ENCODE peak calls at places on chromosomes 13 and 19, in five cellular contexts. One of them, this sample, is unnamed.

GRCh38 chr13:46507978-46508377 is 45.0 kb upstream of the LRCH1 start:
- DNase-seq in SK-N-SH: no peak
- DNase-seq in K562: no peak
- DNase-seq in H1: no peak
- DNase-seq in HCT116: no peak
- DNase-seq in this sample: no peak

GRCh38 chr13:99688776-99689175 is 187.5 kb downstream of the TM9SF2 start:
- DNase-seq in SK-N-SH: no peak
- DNase-seq in K562: no peak
- DNase-seq in H1: no peak
- DNase-seq in HCT116: no peak
- DNase-seq in this sample: no peak

GRCh38 chr19:6736169-6736916 is 1.0 kb downstream of the GPR108 start:
- DNase-seq in SK-N-SH: peak
- DNase-seq in K562: peak
- DNase-seq in H1: no peak
- DNase-seq in HCT116: peak
- DNase-seq in this sample: peak

GRCh38 chr19:12774588-12775555 is at the start of gene HOOK2:
- DNase-seq in SK-N-SH: no peak
- DNase-seq in K562: no peak
- DNase-seq in H1: no peak
- DNase-seq in HCT116: peak
- DNase-seq in this sample: peak

GRCh38 chr13:85383291-85383690 is 415.9 kb downstream of the SLITRK6 start:
- DNase-seq in SK-N-SH: no peak
- DNase-seq in K562: no peak
- DNase-seq in H1: no peak
- DNase-seq in HCT116: no peak
- DNase-seq in this sample: no peak

GRCh38 chr19:8831832-8832131 is 322 bp downstream of the ZNF558 start:
- DNase-seq in SK-N-SH: no peak
- DNase-seq in K562: no peak
- DNase-seq in H1: no peak
- DNase-seq in HCT116: no peak
- DNase-seq in this sample: peak

GRCh38 chr13:38607136-38607535 is 79.7 kb upstream of the FREM2 start:
- DNase-seq in SK-N-SH: no peak
- DNase-seq in K562: no peak
- DNase-seq in H1: no peak
- DNase-seq in HCT116: no peak
- DNase-seq in this sample: no peak

GRCh38 chr13:43003729-43004128 is 11.7 kb upstream of the EPSTI1 start:
- DNase-seq in SK-N-SH: no peak
- DNase-seq in K562: no peak
- DNase-seq in H1: no peak
- DNase-seq in HCT116: no peak
- DNase-seq in this sample: no peak

GRCh38 chr13:24540236-24541126 is 27.9 kb upstream of the PARP4 start:
- DNase-seq in SK-N-SH: peak
- DNase-seq in K562: peak
- DNase-seq in H1: peak
- DNase-seq in HCT116: no peak
- DNase-seq in this sample: no peak

GRCh38 chr13:96499646-96500045 is 409.7 kb downstream of the HS6ST3 start:
- DNase-seq in SK-N-SH: no peak
- DNase-seq in K562: no peak
- DNase-seq in H1: no peak
- DNase-seq in HCT116: no peak
- DNase-seq in this sample: no peak

GRCh38 chr13:91078093-91078679 is 269.3 kb upstream of the MIR17HG start:
- DNase-seq in SK-N-SH: peak
- DNase-seq in K562: no peak
- DNase-seq in H1: no peak
- DNase-seq in HCT116: no peak
- DNase-seq in this sample: peak

GRCh38 chr19:5257155-5258045 is 83.2 kb downstream of the PTPRS start:
- DNase-seq in SK-N-SH: no peak
- DNase-seq in K562: no peak
- DNase-seq in H1: no peak
- DNase-seq in HCT116: no peak
- DNase-seq in this sample: no peak

GRCh38 chr19:4971424-4971793 is 2.5 kb downstream of the KDM4B start:
- DNase-seq in SK-N-SH: peak
- DNase-seq in K562: peak
- DNase-seq in H1: no peak
- DNase-seq in HCT116: no peak
- DNase-seq in this sample: peak

GRCh38 chr19:40614595-40615411 is 13.6 kb downstream of the LTBP4 start:
- DNase-seq in SK-N-SH: peak
- DNase-seq in K562: peak
- DNase-seq in H1: no peak
- DNase-seq in HCT116: peak
- DNase-seq in this sample: peak

GRCh38 chr19:35592226-35592625 is 6.3 kb downstream of the PMIS2 start:
- DNase-seq in SK-N-SH: peak
- DNase-seq in K562: peak
- DNase-seq in H1: peak
- DNase-seq in HCT116: peak
- DNase-seq in this sample: peak

GRCh38 chr13:37011002-37011401 is 10.4 kb downstream of the EXOSC8 start:
- DNase-seq in SK-N-SH: no peak
- DNase-seq in K562: no peak
- DNase-seq in H1: no peak
- DNase-seq in HCT116: no peak
- DNase-seq in this sample: no peak

GRCh38 chr13:37011788-37012187 is 11.2 kb downstream of the EXOSC8 start:
- DNase-seq in SK-N-SH: no peak
- DNase-seq in K562: no peak
- DNase-seq in H1: no peak
- DNase-seq in HCT116: no peak
- DNase-seq in this sample: no peak

GRCh38 chr13:37009692-37010091 is 9.1 kb downstream of the EXOSC8 start:
- DNase-seq in SK-N-SH: no peak
- DNase-seq in K562: no peak
- DNase-seq in H1: no peak
- DNase-seq in HCT116: no peak
- DNase-seq in this sample: no peak

GRCh38 chr13:37010424-37010823 is 9.8 kb downstream of the EXOSC8 start:
- DNase-seq in SK-N-SH: no peak
- DNase-seq in K562: no peak
- DNase-seq in H1: no peak
- DNase-seq in HCT116: no peak
- DNase-seq in this sample: no peak

GRCh38 chr13:37014609-37015008 is 14.0 kb downstream of the EXOSC8 start:
- DNase-seq in SK-N-SH: no peak
- DNase-seq in K562: no peak
- DNase-seq in H1: no peak
- DNase-seq in HCT116: no peak
- DNase-seq in this sample: no peak
- TF ChIP-seq JUND in SK-N-SH: no peak
- TF ChIP-seq JUND in K562: no peak
- TF ChIP-seq JUND in H1: no peak
- TF ChIP-seq JUND in HCT116: no peak
- TF ChIP-seq JUND in this sample: no peak

GRCh38 chr13:33381906-33382305 is 96.4 kb upstream of the STARD13 start:
- DNase-seq in SK-N-SH: no peak
- DNase-seq in K562: no peak
- DNase-seq in H1: no peak
- DNase-seq in HCT116: no peak
- DNase-seq in this sample: no peak
- TF ChIP-seq JUND in SK-N-SH: no peak
- TF ChIP-seq JUND in K562: no peak
- TF ChIP-seq JUND in H1: no peak
- TF ChIP-seq JUND in HCT116: no peak
- TF ChIP-seq JUND in this sample: no peak

GRCh38 chr19:57103573-57104277 is 16.1 kb upstream of the USP29 start:
- DNase-seq in SK-N-SH: peak
- DNase-seq in K562: peak
- DNase-seq in H1: no peak
- DNase-seq in HCT116: peak
- DNase-seq in this sample: peak

GRCh38 chr19:57096640-57097361 is 23.0 kb upstream of the USP29 start:
- DNase-seq in SK-N-SH: no peak
- DNase-seq in K562: no peak
- DNase-seq in H1: no peak
- DNase-seq in HCT116: no peak
- DNase-seq in this sample: no peak

GRCh38 chr19:57099199-57099661 is 20.6 kb upstream of the USP29 start:
- DNase-seq in SK-N-SH: peak
- DNase-seq in K562: peak
- DNase-seq in H1: no peak
- DNase-seq in HCT116: peak
- DNase-seq in this sample: peak
- TF ChIP-seq JUND in SK-N-SH: no peak
- TF ChIP-seq JUND in K562: no peak
- TF ChIP-seq JUND in H1: no peak
- TF ChIP-seq JUND in HCT116: no peak
- TF ChIP-seq JUND in this sample: no peak

GRCh38 chr19:11244846-11245589 is 5.6 kb downstream of the ANGPTL8 start:
- DNase-seq in SK-N-SH: no peak
- DNase-seq in K562: no peak
- DNase-seq in H1: no peak
- DNase-seq in HCT116: no peak
- DNase-seq in this sample: no peak

GRCh38 chr19:11246941-11247340 is 7.5 kb downstream of the ANGPTL8 start:
- DNase-seq in SK-N-SH: no peak
- DNase-seq in K562: no peak
- DNase-seq in H1: no peak
- DNase-seq in HCT116: no peak
- DNase-seq in this sample: no peak

GRCh38 chr19:11248852-11249251 is 9.4 kb downstream of the ANGPTL8 start:
- DNase-seq in SK-N-SH: no peak
- DNase-seq in K562: no peak
- DNase-seq in H1: no peak
- DNase-seq in HCT116: no peak
- DNase-seq in this sample: no peak

GRCh38 chr19:11247934-11248333 is 8.5 kb downstream of the ANGPTL8 start:
- DNase-seq in SK-N-SH: no peak
- DNase-seq in K562: no peak
- DNase-seq in H1: no peak
- DNase-seq in HCT116: no peak
- DNase-seq in this sample: no peak

GRCh38 chr19:11247391-11247790 is 8.0 kb downstream of the ANGPTL8 start:
- DNase-seq in SK-N-SH: no peak
- DNase-seq in K562: no peak
- DNase-seq in H1: no peak
- DNase-seq in HCT116: no peak
- DNase-seq in this sample: no peak
- TF ChIP-seq JUND in SK-N-SH: no peak
- TF ChIP-seq JUND in K562: no peak
- TF ChIP-seq JUND in H1: no peak
- TF ChIP-seq JUND in HCT116: no peak
- TF ChIP-seq JUND in this sample: no peak

GRCh38 chr13:100852146-100852545 is 177.6 kb upstream of the TMTC4 start:
- DNase-seq in SK-N-SH: no peak
- DNase-seq in K562: no peak
- DNase-seq in H1: no peak
- DNase-seq in HCT116: no peak
- DNase-seq in this sample: no peak
- TF ChIP-seq JUND in SK-N-SH: no peak
- TF ChIP-seq JUND in K562: no peak
- TF ChIP-seq JUND in H1: no peak
- TF ChIP-seq JUND in HCT116: no peak
- TF ChIP-seq JUND in this sample: no peak

GRCh38 chr13:60627071-60627686 is 230.2 kb downstream of the TDRD3 start:
- DNase-seq in SK-N-SH: peak
- DNase-seq in K562: peak
- DNase-seq in H1: peak
- DNase-seq in HCT116: peak
- DNase-seq in this sample: no peak
- TF ChIP-seq JUND in SK-N-SH: no peak
- TF ChIP-seq JUND in K562: no peak
- TF ChIP-seq JUND in H1: no peak
- TF ChIP-seq JUND in HCT116: no peak
- TF ChIP-seq JUND in this sample: no peak

GRCh38 chr13:108269601-108270328 is at the start of gene TNFSF13B:
- DNase-seq in SK-N-SH: peak
- DNase-seq in K562: peak
- DNase-seq in H1: peak
- DNase-seq in HCT116: no peak
- DNase-seq in this sample: no peak
- TF ChIP-seq JUND in SK-N-SH: no peak
- TF ChIP-seq JUND in K562: no peak
- TF ChIP-seq JUND in H1: no peak
- TF ChIP-seq JUND in HCT116: no peak
- TF ChIP-seq JUND in this sample: no peak